ENCODE peak calls at places on chromosomes 3 and 15, in four cellular contexts. X is hepatocyte, T is PC-3, G is neural progenitor cell. I is an unnamed sample.
A peak's percentile ranks its signal among the peaks of the same experiment; 100 is the strongest.

GRCh38 chr3:20811631-20812030 is 625.6 kb upstream of the SGO1 start:
- DNase-seq in X (no peak), T (no peak), G (no peak), I (no peak)

GRCh38 chr15:50888054-50888453 is 20.4 kb upstream of the AP4E1 start:
- DNase-seq in T (no peak), G (no peak), X (no peak), I (no peak)

GRCh38 chr3:38142959-38143358 is 4.5 kb downstream of the MYD88 start:
- DNase-seq in X (no peak), G (no peak), T (no peak), I (no peak)

GRCh38 chr3:194810076-194810475 is 124.4 kb downstream of the FAM43A start:
- DNase-seq in T (no peak), X (no peak), G (no peak), I (no peak)

GRCh38 chr3:52831500-52832301 is 1.2 kb upstream of the ITIH4 start:
- DNase-seq in X (peak; percentile 62), G (no peak), T (peak; percentile 94), I (no peak)

GRCh38 chr3:50503504-50503903 is at the start of gene CACNA2D2:
- DNase-seq in T (peak; percentile 54), G (peak; percentile 92), X (peak; percentile 80), I (peak; percentile 77)

GRCh38 chr3:74302959-74303358 is 311.5 kb downstream of the CNTN3 start:
- DNase-seq in G (peak; percentile 4), T (no peak), X (no peak), I (no peak)

GRCh38 chr3:150253622-150254021 is 154.5 kb upstream of the TSC22D2 start:
- DNase-seq in T (peak; percentile 49), G (no peak), X (peak; percentile 38), I (no peak)

GRCh38 chr3:73409405-73409804 is 215.3 kb downstream of the PDZRN3 start:
- DNase-seq in X (no peak), G (no peak), T (peak; percentile 20), I (no peak)

GRCh38 chr3:40985195-40985594 is 214.1 kb upstream of the CTNNB1 start:
- DNase-seq in T (no peak), G (no peak), X (peak; percentile 55), I (no peak)

GRCh38 chr3:64916937-64917336 is 229.1 kb upstream of the ADAMTS9 start:
- DNase-seq in T (no peak), G (no peak), X (no peak), I (peak; percentile 75)

GRCh38 chr15:98561169-98561941 is 87.0 kb upstream of the IGF1R start:
- DNase-seq in G (no peak), X (no peak), T (no peak), I (no peak)

GRCh38 chr15:49235446-49236207 is 65.6 kb downstream of the GALK2 start:
- DNase-seq in G (peak; percentile 79), X (peak; percentile 67), T (peak; percentile 60), I (peak; percentile 83)

GRCh38 chr3:58043933-58044332 is 35.7 kb downstream of the FLNB start:
- DNase-seq in X (no peak), T (peak; percentile 49), G (no peak), I (no peak)

GRCh38 chr3:135368316-135368715 is 573.3 kb downstream of the EPHB1 start:
- DNase-seq in G (peak; percentile 12), T (no peak), X (no peak), I (peak; percentile 57)

GRCh38 chr3:46714728-46715506 is 2.8 kb downstream of the PRSS50 start:
- DNase-seq in G (no peak), X (no peak), T (no peak), I (no peak)

DNA sequence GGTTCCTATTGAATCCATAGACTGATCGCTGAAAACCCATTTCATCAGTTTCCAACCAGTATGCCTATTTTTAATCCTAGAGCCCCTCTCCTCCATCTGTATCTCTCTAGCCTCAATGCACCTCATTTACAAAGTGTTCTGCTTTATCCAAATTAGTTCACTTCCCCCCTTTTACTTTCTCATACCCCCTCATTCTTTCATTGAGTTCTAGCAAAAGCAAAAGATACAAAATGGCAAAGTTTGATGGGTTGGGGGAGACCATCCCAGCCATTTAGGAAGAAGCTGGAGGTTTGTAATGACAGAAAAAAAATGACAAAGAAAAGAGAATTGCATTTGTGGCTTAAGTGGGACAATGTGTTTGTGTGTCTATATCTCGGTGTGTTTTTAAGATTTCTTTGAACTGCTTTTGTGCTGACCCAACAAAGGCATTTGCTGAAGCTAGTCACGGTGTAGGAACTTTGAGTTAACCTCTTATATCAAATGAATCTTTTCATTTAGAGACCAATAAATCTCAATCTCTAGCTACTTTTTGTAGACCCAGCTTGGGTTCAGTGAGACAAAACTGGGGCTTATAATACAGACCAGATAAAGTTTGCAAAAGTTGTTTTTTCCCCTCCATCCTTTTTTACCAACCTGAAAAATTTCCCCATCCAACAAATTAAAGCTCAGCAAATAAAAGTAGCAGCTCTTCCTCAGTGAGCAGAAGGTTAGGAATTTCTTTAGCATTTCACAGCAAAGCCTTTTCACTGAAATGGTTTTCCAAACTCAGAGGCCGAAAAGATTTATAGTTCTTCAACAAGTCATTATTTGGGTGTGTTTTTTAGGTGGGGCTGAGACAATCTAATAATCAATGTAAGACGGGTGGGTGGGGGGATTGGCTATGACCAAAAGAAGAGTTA is 18.8 kb downstream of the NR2F2 start:
- DNase-seq in X (no peak), G (peak; percentile 7), T (no peak), I (no peak)
- TF ChIP-seq EZH2 in X (peak; percentile 39), G (no peak), T (no peak), I (peak; percentile 67)

GRCh38 chr3:16842710-16843270 is 42.0 kb upstream of the PLCL2 start:
- DNase-seq in X (no peak), T (peak; percentile 46), G (no peak), I (peak; percentile 25)

GRCh38 chr3:16840111-16840444 is 44.7 kb upstream of the PLCL2 start:
- DNase-seq in X (no peak), G (no peak), T (peak; percentile 49), I (no peak)

GRCh38 chr3:16839271-16840110 is 45.3 kb upstream of the PLCL2 start:
- DNase-seq in X (no peak), T (no peak), G (peak; percentile 6), I (no peak)

GRCh38 chr3:16841906-16842709 is 42.6 kb upstream of the PLCL2 start:
- DNase-seq in G (no peak), T (no peak), X (no peak), I (peak; percentile 34)

GRCh38 chr3:16841354-16841753 is 43.4 kb upstream of the PLCL2 start:
- DNase-seq in T (no peak), X (no peak), G (no peak), I (no peak)
- H2AFZ ChIP-seq in T (peak overlapping the region; percentile 18), X (no peak overlapping the region), G (no peak overlapping the region), I (no peak overlapping the region)

GRCh38 chr3:71511037-71511436 is 72.5 kb downstream of the FOXP1 start:
- DNase-seq in G (no peak), T (no peak), X (peak; percentile 42), I (no peak)
- TF ChIP-seq EZH2phosphoT487 in G (no peak), T (no peak), X (no peak), I (no peak)

DNA sequence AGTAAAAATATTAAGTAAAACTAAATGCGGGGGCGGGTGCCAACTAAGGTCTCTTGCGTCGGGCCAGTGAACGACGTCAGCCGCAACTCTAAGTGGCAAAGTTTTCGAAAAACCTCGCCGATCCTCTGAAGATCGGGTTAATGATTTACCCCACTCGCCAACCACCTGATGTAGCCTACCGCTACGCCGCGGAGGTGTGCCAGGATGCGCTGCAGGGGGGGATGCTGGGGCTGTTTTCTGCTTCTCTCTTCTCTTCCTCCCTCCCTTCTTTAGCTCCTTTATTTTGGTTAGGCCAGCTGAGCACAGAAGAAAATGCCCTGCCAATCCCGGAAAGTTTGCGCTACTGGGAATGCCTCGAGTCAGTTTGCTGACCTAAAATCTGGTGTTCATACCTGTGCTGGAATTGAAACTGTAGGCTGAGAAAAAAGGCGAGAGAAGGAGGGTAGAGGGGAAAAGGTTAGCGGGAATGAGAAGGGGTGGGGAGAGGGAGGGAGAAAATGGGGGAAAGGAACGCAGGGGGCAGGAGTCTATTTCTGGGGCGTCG is 7.5 kb upstream of the FOXB1 start:
- DNase-seq in X (peak; percentile 41), T (no peak), G (no peak), I (peak; percentile 64)
- TF ChIP-seq EZH2 in X (peak; percentile 63), T (no peak), G (peak; percentile 49), I (no peak)

GRCh38 chr3:31174055-31174454 is 279.6 kb upstream of the GADL1 start:
- DNase-seq in G (no peak), X (no peak), T (no peak), I (no peak)

GRCh38 chr3:31172336-31172735 is 277.9 kb upstream of the GADL1 start:
- DNase-seq in G (no peak), X (no peak), T (no peak), I (no peak)

GRCh38 chr3:31167666-31168065 is 273.2 kb upstream of the GADL1 start:
- DNase-seq in X (no peak), G (no peak), T (no peak), I (no peak)

GRCh38 chr3:31173118-31173718 is 278.8 kb upstream of the GADL1 start:
- DNase-seq in X (no peak), T (no peak), G (no peak), I (no peak)

GRCh38 chr3:31170932-31171670 is 276.6 kb upstream of the GADL1 start:
- DNase-seq in T (no peak), G (no peak), X (no peak), I (no peak)
- H2AFZ ChIP-seq in T (no peak overlapping the region), G (no peak overlapping the region), X (no peak overlapping the region), I (no peak overlapping the region)